ENCODE peak calls at places on chromosome 18, in eight cellular contexts. H, E, V, X, F, T, A and Q are unnamed samples.

GRCh38 chr18:34801769-34802168 is 91.7 kb downstream of the DTNA start:
- DNase-seq in E (no peak), F (no peak), V (no peak), H (no peak), T (no peak), X (no peak), A (peak; percentile 72), Q (no peak)

GRCh38 chr18:67216846-67217245 is 299.7 kb downstream of the DSEL start:
- DNase-seq in H (no peak), T (no peak), F (no peak), A (peak; percentile 12), E (no peak), V (no peak), X (no peak), Q (no peak)

GRCh38 chr18:49094979-49095632 is 144.3 kb upstream of the SMAD7 start:
- DNase-seq in H (peak; percentile 15), X (no peak), V (no peak), T (no peak), F (no peak), A (peak; percentile 92), E (peak; percentile 4), Q (peak; percentile 15)

GRCh38 chr18:12304351-12305210 is 3.5 kb upstream of the TUBB6 start:
- DNase-seq in V (peak; percentile 58), F (peak; percentile 57), A (peak; percentile 82), T (no peak), E (no peak), X (no peak), H (no peak), Q (no peak)

GRCh38 chr18:48940854-48941531 is 9.8 kb downstream of the SMAD7 start:
- DNase-seq in H (no peak), E (no peak), F (no peak), V (no peak), X (no peak), A (peak; percentile 45), T (peak; percentile 90), Q (no peak)

GRCh38 chr18:24546304-24546703 is 85.9 kb downstream of the HRH4 start:
- DNase-seq in H (no peak), F (no peak), E (no peak), A (no peak), X (no peak), T (no peak), V (no peak), Q (no peak)

GRCh38 chr18:3441290-3441689 is 8.7 kb upstream of the TGIF1 start:
- DNase-seq in A (no peak), F (no peak), E (peak; percentile 66), T (no peak), V (no peak), X (no peak), H (no peak), Q (no peak)

GRCh38 chr18:76578571-76579300 is 83.7 kb upstream of the ZNF516 start:
- DNase-seq in E (no peak), H (no peak), V (no peak), X (peak; percentile 30), F (no peak), T (no peak), A (no peak), Q (no peak)

GRCh38 chr18:35042389-35043066 is 1.3 kb downstream of the MAPRE2 start:
- DNase-seq in T (no peak), X (no peak), F (no peak), A (no peak), H (no peak), V (no peak), E (no peak), Q (no peak)

GRCh38 chr18:68314403-68314802 is 400.5 kb downstream of the TMX3 start:
- DNase-seq in E (no peak), F (no peak), A (peak; percentile 35), V (no peak), T (no peak), X (no peak), H (no peak), Q (no peak)

GRCh38 chr18:33014060-33014796 is 241.4 kb upstream of the KLHL14 start:
- DNase-seq in H (no peak), V (no peak), E (no peak), F (no peak), X (no peak), A (no peak), T (no peak), Q (no peak)

GRCh38 chr18:75455249-75456183 is 28.0 kb upstream of the SMIM21 start:
- DNase-seq in H (no peak), V (no peak), X (no peak), F (no peak), E (no peak), A (peak; percentile 18), T (no peak), Q (no peak)

GRCh38 chr18:2970762-2971659 is 41.9 kb downstream of the LPIN2 start:
- DNase-seq in X (no peak), T (peak; percentile 88), A (peak; percentile 25), V (no peak), F (no peak), E (no peak), H (no peak), Q (no peak)

GRCh38 chr18:25010623-25011374 is 341.2 kb downstream of the ZNF521 start:
- DNase-seq in H (no peak), A (no peak), V (no peak), E (no peak), X (no peak), F (no peak), T (no peak), Q (no peak)

GRCh38 chr18:62388855-62389760 is 64.0 kb downstream of the TNFRSF11A start:
- DNase-seq in A (no peak), V (no peak), E (peak; percentile 51), T (no peak), H (no peak), F (no peak), X (no peak), Q (no peak)

GRCh38 chr18:41955688-41956087 is 654 bp downstream of the PIK3C3 start:
- DNase-seq in T (no peak), E (no peak), A (no peak), V (no peak), F (no peak), X (no peak), H (no peak), Q (no peak)
- TF ChIP-seq POLR2A in T (no peak), E (no peak), A (no peak), V (no peak), F (no peak), X (no peak), H (no peak), Q (no peak)

GRCh38 chr18:79900610-79901570 is 50.6 kb downstream of the SLC66A2 start:
- DNase-seq in T (peak; percentile 61), A (no peak), V (no peak), H (no peak), E (no peak), F (no peak), X (peak; percentile 12), Q (no peak)
- TF ChIP-seq POLR2A in T (no peak), A (no peak), V (no peak), H (no peak), E (no peak), F (no peak), X (no peak), Q (no peak)

DNA sequence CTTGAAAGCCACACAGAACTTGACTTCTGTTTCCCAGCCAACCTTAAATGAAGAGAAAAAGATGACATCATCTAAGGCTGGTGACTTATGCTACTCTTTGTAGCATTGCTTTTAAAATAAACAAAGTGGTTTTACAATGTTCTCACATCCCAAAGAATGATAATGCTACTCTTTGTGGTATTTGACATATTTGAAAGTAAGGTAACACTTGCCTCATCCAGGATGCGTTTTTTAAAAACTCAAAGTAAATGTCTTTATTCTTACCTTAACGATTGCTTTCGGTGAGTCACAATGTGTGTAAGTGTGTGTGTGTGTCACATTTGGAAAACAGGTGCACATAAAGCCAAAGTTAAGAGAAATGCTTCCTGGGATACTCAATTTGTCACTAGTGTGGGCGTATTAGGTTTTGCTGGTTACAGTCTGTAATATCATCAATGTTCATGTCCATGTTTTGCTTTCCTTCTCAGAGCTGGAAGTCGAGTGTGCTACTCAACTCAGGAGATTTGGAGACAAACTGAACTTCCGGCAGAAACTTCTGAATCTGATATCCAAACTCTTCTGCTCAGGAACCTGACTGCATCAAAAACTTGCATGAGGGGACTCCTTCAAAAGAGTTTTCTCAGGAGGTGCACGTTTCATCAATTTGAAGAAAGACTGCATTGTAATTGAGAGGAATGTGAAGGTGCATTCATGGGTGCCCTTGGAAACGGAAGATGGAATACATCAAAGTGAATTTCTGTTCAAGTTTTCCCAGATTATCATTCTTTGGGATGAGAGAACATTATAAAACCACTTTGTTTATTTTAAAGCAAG is 2.6 kb downstream of the PMAIP1 start:
- DNase-seq in E (no peak), T (no peak), F (no peak), V (no peak), A (peak; percentile 95), H (no peak), X (no peak), Q (no peak)
- TF ChIP-seq POLR2A in E (no peak), T (no peak), F (no peak), V (no peak), A (no peak), H (no peak), X (peak; percentile 32), Q (no peak)

GRCh38 chr18:50373531-50373930 is 1.3 kb upstream of the SKA1 start:
- DNase-seq in T (no peak), E (no peak), F (no peak), H (no peak), V (no peak), A (no peak), X (no peak), Q (no peak)

GRCh38 chr18:50374170-50374752 is 585 bp upstream of the SKA1 start:
- DNase-seq in V (no peak), A (no peak), T (no peak), H (no peak), E (no peak), F (no peak), X (no peak), Q (no peak)

GRCh38 chr18:50372743-50373142 is 2.1 kb upstream of the SKA1 start:
- DNase-seq in A (no peak), X (no peak), H (no peak), T (no peak), F (no peak), V (no peak), E (no peak), Q (no peak)

GRCh38 chr18:50377061-50377798 is 2.4 kb downstream of the SKA1 start:
- DNase-seq in V (no peak), X (no peak), E (no peak), H (no peak), A (no peak), T (no peak), F (no peak), Q (no peak)

GRCh38 chr18:50374753-50375391 is at the start of gene SKA1:
- DNase-seq in T (peak; percentile 98), E (peak; percentile 90), H (peak; percentile 79), A (peak; percentile 89), F (peak; percentile 85), X (peak; percentile 93), V (peak; percentile 93), Q (peak; percentile 70)
- TF ChIP-seq POLR2A in T (no peak), E (peak; percentile 86), H (peak; percentile 56), A (no peak), F (peak; percentile 28), X (peak; percentile 84), V (no peak), Q (peak; percentile 63)